ENCODE peak calls at places on chromosome 14, in four cellular contexts. L, Z, O and V are unnamed samples.

GRCh38 chr14:68890173-68890931 is 88.8 kb downstream of the ACTN1 start:
- DNase-seq in L (no peak), Z (no peak), O (peak), V (no peak)

GRCh38 chr14:51304956-51305355 is 64.9 kb downstream of the TMX1 start:
- DNase-seq in L (peak), Z (no peak), O (no peak), V (no peak)

GRCh38 chr14:35747379-35747778 is 61.7 kb downstream of the RALGAPA1 start:
- DNase-seq in L (peak), Z (no peak), O (no peak), V (no peak)

GRCh38 chr14:84442481-84442880 is 1087.5 kb upstream of the FLRT2 start:
- DNase-seq in L (no peak), Z (no peak), O (no peak), V (no peak)

GRCh38 chr14:90509403-90509802 is 112.6 kb downstream of the CALM1 start:
- DNase-seq in L (no peak), Z (no peak), O (no peak), V (no peak)

GRCh38 chr14:101965145-101965531 is 765 bp downstream of the DYNC1H1 start:
- DNase-seq in L (peak), Z (peak), O (peak), V (peak)

GRCh38 chr14:103016071-103016470 is 41.3 kb downstream of the CDC42BPB start:
- DNase-seq in L (no peak), Z (peak), O (no peak), V (peak)

GRCh38 chr14:54102051-54102456 is 145.4 kb upstream of the BMP4 start:
- DNase-seq in L (no peak), Z (no peak), O (no peak), V (no peak)

GRCh38 chr14:61399365-61399764 is 78.0 kb downstream of the PRKCH start:
- DNase-seq in L (no peak), Z (no peak), O (no peak), V (no peak)

GRCh38 chr14:64973826-64974225 is 1.7 kb upstream of the RAB15 start:
- DNase-seq in L (no peak), Z (no peak), O (no peak), V (no peak)

GRCh38 chr14:56995010-56995409 is 184.7 kb upstream of the OTX2 start:
- DNase-seq in L (no peak), Z (no peak), O (no peak), V (no peak)

GRCh38 chr14:73751157-73751691 is 37.0 kb upstream of the PNMA1 start:
- DNase-seq in L (no peak), Z (no peak), O (peak), V (no peak)

GRCh38 chr14:88005978-88006851 is 1.3 kb downstream of the GPR65 start:
- DNase-seq in L (no peak), Z (peak), O (no peak), V (no peak)

GRCh38 chr14:94671870-94672444 is 59.8 kb downstream of the SERPINA3 start:
- DNase-seq in L (no peak), Z (no peak), O (peak), V (no peak)

GRCh38 chr14:101810897-101811620 is 49.5 kb downstream of the PPP2R5C start:
- DNase-seq in L (peak), Z (no peak), O (no peak), V (no peak)

GRCh38 chr14:101705733-101706508 is 55.6 kb upstream of the PPP2R5C start:
- DNase-seq in L (no peak), Z (peak), O (peak), V (peak)

GRCh38 chr14:31568151-31568550 is 6.9 kb downstream of the NUBPL start:
- DNase-seq in L (peak), Z (no peak), O (no peak), V (no peak)
- H3K4me3 ChIP-seq in L (no peak), Z (no peak), O (no peak), V (no peak)

GRCh38 chr14:96391293-96392118 is 422 bp upstream of the AK7 start:
- DNase-seq in L (peak), Z (peak), O (peak), V (peak)
- TF ChIP-seq POLR2A in L (peak), Z (no peak), O (no peak), V (peak)

GRCh38 chr14:20195911-20196310 is 5.2 kb downstream of the OR11G2 start:
- DNase-seq in L (no peak), Z (no peak), O (no peak), V (no peak)

GRCh38 chr14:20197459-20197858 is 6.8 kb downstream of the OR11G2 start:
- DNase-seq in L (no peak), Z (no peak), O (no peak), V (no peak)

GRCh38 chr14:20190596-20190995 is at the start of gene OR11G2:
- DNase-seq in L (no peak), Z (no peak), O (no peak), V (no peak)

GRCh38 chr14:20191396-20191795 is 700 bp downstream of the OR11G2 start:
- DNase-seq in L (no peak), Z (no peak), O (no peak), V (no peak)

DNA sequence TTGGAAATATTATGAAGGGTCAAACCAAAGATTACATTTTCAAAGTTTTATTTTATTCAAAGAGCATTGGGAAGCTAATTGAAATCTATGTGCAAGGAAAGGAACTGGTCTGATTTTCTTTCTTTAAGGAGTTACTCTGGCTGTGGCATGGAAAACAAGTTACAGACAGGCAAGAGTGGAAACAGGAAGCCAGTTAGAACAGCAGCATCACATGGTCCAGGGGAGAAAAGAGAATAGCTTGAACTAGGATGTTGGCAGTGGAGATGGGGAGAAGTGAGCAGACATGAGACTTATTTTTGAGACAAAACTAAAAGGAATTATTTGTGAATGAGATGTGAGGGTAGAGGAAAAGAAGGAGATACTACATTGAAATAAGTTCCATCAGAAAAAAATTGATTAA is 3.4 kb downstream of the OR11G2 start:
- DNase-seq in L (no peak), Z (no peak), O (no peak), V (no peak)
- H3K4me3 ChIP-seq in L (no peak), Z (no peak), O (no peak), V (no peak)

GRCh38 chr14:22487401-22487800 is 101.6 kb downstream of the DAD1 start:
- DNase-seq in L (no peak), Z (no peak), O (no peak), V (no peak)

GRCh38 chr14:22487941-22488340 is 101.1 kb downstream of the DAD1 start:
- DNase-seq in L (no peak), Z (no peak), O (no peak), V (no peak)

GRCh38 chr14:22489957-22490950 is 98.8 kb downstream of the DAD1 start:
- DNase-seq in L (no peak), Z (no peak), O (no peak), V (no peak)

GRCh38 chr14:22488522-22489246 is 100.3 kb downstream of the DAD1 start:
- DNase-seq in L (no peak), Z (no peak), O (no peak), V (no peak)

DNA sequence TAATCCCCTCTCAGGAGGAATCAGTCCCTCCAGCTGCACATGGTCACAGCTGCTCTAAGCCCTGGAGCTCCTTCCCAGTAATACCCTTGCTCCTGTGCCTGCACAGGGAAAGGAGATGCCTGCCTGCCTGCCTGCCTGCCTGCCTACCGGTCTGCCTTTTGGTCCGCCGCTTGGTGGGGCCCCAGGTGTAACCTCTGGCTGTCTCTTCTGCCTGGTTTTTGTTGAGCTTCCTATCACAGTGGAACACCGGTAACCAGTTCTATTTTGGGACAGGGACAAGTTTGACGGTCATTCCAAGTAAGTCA is 99.8 kb downstream of the DAD1 start:
- DNase-seq in L (no peak), Z (no peak), O (no peak), V (no peak)
- TF ChIP-seq POLR2A in L (no peak), Z (no peak), O (no peak), V (no peak)

GRCh38 chr14:24310666-24311604 is at the start of gene LTB4R:
- DNase-seq in L (peak), Z (peak), O (peak), V (peak)

GRCh38 chr14:24312736-24313507 is 1.6 kb downstream of the LTB4R start:
- DNase-seq in L (peak), Z (peak), O (peak), V (no peak)

GRCh38 chr14:24310387-24310665 is 386 bp downstream of the LTB4R2 start:
- DNase-seq in L (no peak), Z (no peak), O (no peak), V (no peak)

GRCh38 chr14:24313912-24314311 is 2.6 kb downstream of the LTB4R start:
- DNase-seq in L (no peak), Z (no peak), O (no peak), V (no peak)

GRCh38 chr14:24311837-24312615 is 724 bp downstream of the LTB4R start:
- DNase-seq in L (no peak), Z (no peak), O (no peak), V (peak)
- H3K4me3 ChIP-seq in L (no peak), Z (peak), O (peak), V (peak)

GRCh38 chr14:23302290-23303225 is at the start of gene PPP1R3E:
- DNase-seq in L (peak), Z (peak), O (peak), V (peak)
- TF ChIP-seq POLR2A in L (no peak), Z (peak), O (peak), V (peak)

GRCh38 chr14:38808734-38809455 is 294.1 kb downstream of the SEC23A start:
- DNase-seq in L (no peak), Z (no peak), O (no peak), V (no peak)
- H3K4me3 ChIP-seq in L (no peak), Z (no peak), O (no peak), V (no peak)

DNA sequence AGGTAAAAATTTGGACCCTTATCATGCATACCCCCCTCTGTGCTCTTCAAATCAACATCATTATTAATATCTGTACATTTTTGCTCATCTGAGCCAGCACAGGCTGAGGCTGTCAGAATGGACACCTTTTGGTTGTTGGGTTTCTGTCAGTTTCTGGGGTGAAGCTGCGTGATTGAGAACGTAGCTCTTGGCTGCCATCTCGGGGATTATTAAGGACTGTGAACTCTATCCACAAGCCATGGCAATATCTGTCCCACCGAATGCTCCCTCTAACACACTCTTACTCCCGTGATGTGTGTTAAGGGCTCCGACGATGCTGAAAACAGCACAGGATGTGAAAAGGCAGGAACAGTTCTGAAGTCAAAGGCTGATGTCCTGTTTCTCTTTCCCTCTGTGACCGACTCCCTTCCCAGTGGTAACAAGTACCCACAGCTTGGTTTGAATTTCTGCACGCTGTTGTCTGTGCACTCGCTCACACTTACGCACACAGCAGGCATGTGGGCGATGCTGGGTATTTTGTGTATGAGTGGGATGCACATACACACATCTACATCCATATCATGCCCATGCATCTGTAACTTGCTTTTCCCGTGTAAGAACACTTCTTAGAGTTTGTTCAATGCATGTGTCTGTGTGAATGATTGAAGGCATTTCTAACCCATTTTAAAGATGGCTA is 405.6 kb downstream of the TMEM121 start:
- DNase-seq in L (no peak), Z (no peak), O (no peak), V (no peak)
- TF ChIP-seq POLR2A in L (no peak), Z (no peak), O (no peak), V (no peak)

GRCh38 chr14:105013150-105013787 is 7.6 kb downstream of the CDCA4 start:
- DNase-seq in L (peak), Z (no peak), O (no peak), V (peak)
- H3K4me3 ChIP-seq in L (no peak), Z (no peak), O (no peak), V (no peak)